ENCODE peak calls at places on chromosomes 1 and 21, in four cellular contexts. T, P, N and I are unnamed samples.

GRCh38 chr1:2168090-2168489 is 26.5 kb downstream of the FAAP20 start:
- DNase-seq in T (no peak), P (no peak), N (no peak), I (no peak)

GRCh38 chr1:244011796-244012195 is 39.3 kb upstream of the ZBTB18 start:
- DNase-seq in N (no peak), T (no peak), P (no peak), I (no peak)

GRCh38 chr1:90340604-90341003 is 345.7 kb downstream of the ZNF326 start:
- DNase-seq in N (no peak), P (no peak), T (no peak), I (no peak)

GRCh38 chr1:228141082-228141870 is 1.2 kb downstream of the GUK1 start:
- DNase-seq in P (no peak), N (no peak), T (peak), I (peak)

GRCh38 chr1:205918955-205919746 is 24.1 kb downstream of the SLC26A9 start:
- DNase-seq in P (no peak), T (peak), N (peak), I (peak)

GRCh38 chr1:162736633-162737067 is 53.9 kb upstream of the HSD17B7 start:
- DNase-seq in N (no peak), P (no peak), T (no peak), I (no peak)

GRCh38 chr1:152654110-152654509 is 9.1 kb upstream of the LCE2D start:
- DNase-seq in P (no peak), T (peak), N (peak), I (peak)

GRCh38 chr1:240976685-240977084 is 364.7 kb upstream of the GREM2 start:
- DNase-seq in T (no peak), P (no peak), N (no peak), I (no peak)

GRCh38 chr1:42260376-42261078 is 74.5 kb downstream of the FOXJ3 start:
- DNase-seq in T (no peak), N (no peak), P (no peak), I (no peak)

GRCh38 chr21:46038871-46039397 is 57.4 kb downstream of the COL6A1 start:
- DNase-seq in N (no peak), T (no peak), P (no peak), I (no peak)

GRCh38 chr1:177591155-177591554 is 378.7 kb downstream of the SEC16B start:
- DNase-seq in N (no peak), P (no peak), T (no peak), I (no peak)

GRCh38 chr1:153745417-153745816 is 17.6 kb downstream of the INTS3 start:
- DNase-seq in P (no peak), T (no peak), N (no peak), I (no peak)

GRCh38 chr1:30678209-30678608 is 45.2 kb downstream of the MATN1 start:
- DNase-seq in T (no peak), N (no peak), P (no peak), I (no peak)

GRCh38 chr1:30277415-30277814 is 446.0 kb downstream of the MATN1 start:
- DNase-seq in N (no peak), P (no peak), T (no peak), I (no peak)

GRCh38 chr1:16992675-16993074 is 12.3 kb upstream of the MFAP2 start:
- DNase-seq in N (no peak), P (no peak), T (no peak), I (no peak)

GRCh38 chr1:52323731-52324130 is 42.3 kb downstream of the CC2D1B start:
- DNase-seq in T (no peak), P (no peak), N (no peak), I (no peak)

GRCh38 chr1:26775666-26776065 is 12.1 kb upstream of the PIGV start:
- DNase-seq in P (no peak), T (no peak), N (no peak), I (no peak)

GRCh38 chr1:43177691-43178090 is 5.6 kb downstream of the CFAP57 start:
- DNase-seq in N (no peak), P (no peak), T (no peak), I (no peak)

GRCh38 chr21:26939532-26940181 is 27.2 kb downstream of the ADAMTS5 start:
- DNase-seq in P (no peak), N (no peak), T (no peak), I (no peak)

GRCh38 chr1:213571843-213572242 is 415.9 kb upstream of the PROX1 start:
- DNase-seq in N (no peak), P (no peak), T (no peak), I (no peak)

GRCh38 chr1:244862354-244862698 is 2.0 kb downstream of the HNRNPU start:
- DNase-seq in N (no peak), T (no peak), P (no peak), I (no peak)

GRCh38 chr1:241229216-241229615 is 127.8 kb downstream of the RGS7 start:
- DNase-seq in T (peak), N (no peak), P (no peak), I (peak)